ENCODE peak calls at places on chromosomes 3 and 15, in seven cellular contexts. Q is OCI-LY7, G is GM23338, D is neural progenitor cell, Z is HCT116, X is GM23248, A is PC-3. S is an unnamed sample.
A peak's percentile ranks its signal among the peaks of the same experiment; 100 is the strongest.

GRCh38 chr3:3629911-3630310 is 169.3 kb upstream of the LRRN1 start:
- DNase-seq in G (no peak), Q (no peak), Z (no peak), D (no peak), A (no peak), X (no peak), S (no peak)

GRCh38 chr3:129469026-129469425 is 29.0 kb downstream of the IFT122 start:
- DNase-seq in D (no peak), Z (no peak), Q (no peak), X (no peak), A (no peak), G (no peak), S (no peak)

GRCh38 chr3:10766049-10766705 is 49.9 kb upstream of the SLC6A11 start:
- DNase-seq in D (no peak), Z (no peak), A (no peak), G (no peak), Q (no peak), X (no peak), S (no peak)

GRCh38 chr3:58191361-58191991 is 19.3 kb downstream of the DNASE1L3 start:
- DNase-seq in Q (no peak), D (no peak), X (no peak), A (no peak), Z (no peak), G (no peak), S (no peak)

GRCh38 chr15:52635908-52636307 is 43.3 kb downstream of the ATOSA start:
- DNase-seq in A (no peak), D (no peak), X (no peak), Q (no peak), Z (no peak), G (no peak), S (no peak)

GRCh38 chr3:46850468-46850780 is 12.8 kb downstream of the MYL3 start:
- DNase-seq in D (no peak), A (no peak), X (no peak), G (no peak), Z (no peak), Q (no peak), S (no peak)

GRCh38 chr3:23686535-23686934 is 119.2 kb upstream of the UBE2E1 start:
- DNase-seq in X (no peak), G (no peak), D (no peak), Q (no peak), A (no peak), Z (no peak), S (no peak)

GRCh38 chr15:52011711-52012144 is 7.3 kb upstream of the MAPK6 start:
- DNase-seq in Q (no peak), D (peak; percentile 44), G (no peak), A (no peak), Z (no peak), X (no peak), S (no peak)

DNA sequence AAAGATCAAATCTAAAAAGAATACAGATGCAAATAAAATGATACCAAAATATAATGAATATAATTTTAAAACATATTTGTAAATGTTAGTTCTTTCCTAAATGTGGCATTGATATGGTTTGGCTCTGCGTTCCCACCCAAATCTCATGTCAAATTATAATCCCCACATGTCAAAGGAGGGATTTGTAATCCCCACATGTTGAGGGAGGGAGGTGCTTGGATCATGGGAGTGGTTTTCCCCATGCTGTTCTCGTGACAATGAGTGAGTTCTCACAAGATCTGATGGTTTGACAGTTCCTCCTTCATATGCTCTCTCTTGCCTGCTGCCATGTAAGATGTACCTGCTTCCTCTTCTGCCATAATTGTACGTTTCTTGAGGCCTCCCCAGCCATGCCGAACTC is 12.1 kb downstream of the CGGBP1 start:
- DNase-seq in X (no peak), Z (no peak), A (no peak), Q (no peak), D (no peak), G (no peak), S (no peak)
- TF ChIP-seq EZH2phosphoT487 in X (no peak), Z (no peak), A (no peak), Q (no peak), D (no peak), G (no peak), S (no peak)

GRCh38 chr3:171297951-171298350 is 162.3 kb downstream of the TNIK start:
- DNase-seq in A (no peak), Z (no peak), X (no peak), D (no peak), G (no peak), Q (no peak), S (no peak)

GRCh38 chr3:171301002-171301401 is 159.2 kb downstream of the TNIK start:
- DNase-seq in D (no peak), Q (no peak), Z (no peak), G (no peak), A (no peak), X (no peak), S (no peak)

GRCh38 chr3:171295502-171296373 is 164.5 kb downstream of the TNIK start:
- DNase-seq in A (no peak), G (no peak), Z (no peak), Q (no peak), D (peak; percentile 4), X (no peak), S (no peak)

GRCh38 chr3:171293142-171293782 is 166.9 kb downstream of the TNIK start:
- DNase-seq in G (no peak), D (no peak), X (no peak), A (no peak), Z (no peak), Q (no peak), S (no peak)

GRCh38 chr3:171297228-171297627 is 163.0 kb downstream of the TNIK start:
- DNase-seq in G (no peak), Z (no peak), A (no peak), D (no peak), Q (no peak), X (no peak), S (no peak)
- H3K4me1 ChIP-seq in G (peaks cover 11% of the 10 kb centered on the region), Z (peaks cover 20% of the 10 kb centered on the region), A (no peaks in the 10 kb centered on the region), D (peaks cover 9% of the 10 kb centered on the region), Q (no peaks in the 10 kb centered on the region), X (no peaks in the 10 kb centered on the region), S (no peaks in the 10 kb centered on the region)

GRCh38 chr3:175433026-175433668 is 574.0 kb downstream of the NAALADL2 start:
- DNase-seq in G (no peak), Q (no peak), X (peak; percentile 87), Z (no peak), D (no peak), A (peak; percentile 35), S (no peak)
- TF ChIP-seq EZH2phosphoT487 in G (no peak), Q (no peak), X (no peak), Z (no peak), D (no peak), A (no peak), S (no peak)

DNA sequence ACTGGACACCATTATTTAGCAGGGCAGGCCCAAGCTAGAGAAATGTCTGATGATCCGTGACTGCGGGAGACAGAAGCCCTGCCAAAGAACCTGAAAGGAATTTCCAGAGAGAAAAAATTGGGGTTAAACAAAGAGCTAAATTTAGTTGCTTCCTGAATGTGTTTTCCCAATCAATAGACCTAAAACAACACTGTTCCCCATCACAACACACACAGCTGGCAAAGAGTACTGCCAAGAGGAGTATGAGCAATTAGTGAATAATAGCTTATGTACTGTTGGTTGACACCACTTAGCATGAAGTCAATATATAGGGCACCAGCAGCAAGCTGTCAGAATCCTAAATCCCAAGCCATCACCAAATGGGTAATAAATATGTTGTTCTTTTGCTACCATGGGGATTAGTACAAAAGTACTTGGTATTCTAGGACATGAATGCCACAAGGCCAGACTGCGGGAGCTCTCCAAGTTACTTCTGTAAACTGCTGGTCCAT is 35.7 kb downstream of the CLK3 start:
- DNase-seq in G (no peak), Q (no peak), D (no peak), Z (no peak), X (peak; percentile 37), A (no peak), S (no peak)
- H3K4me1 ChIP-seq in G (no peaks in the 10 kb centered on the region), Q (no peaks in the 10 kb centered on the region), D (no peaks in the 10 kb centered on the region), Z (peaks cover 13% of the 10 kb centered on the region), X (peaks cover 16% of the 10 kb centered on the region), A (peaks cover 10% of the 10 kb centered on the region), S (no peaks in the 10 kb centered on the region)

GRCh38 chr3:38561746-38562466 is 65.8 kb downstream of the EXOG start:
- DNase-seq in Z (no peak), X (no peak), G (no peak), A (no peak), D (no peak), Q (no peak), S (no peak)
- TF ChIP-seq EZH2phosphoT487 in Z (no peak), X (no peak), G (no peak), A (no peak), D (no peak), Q (no peak), S (no peak)

DNA sequence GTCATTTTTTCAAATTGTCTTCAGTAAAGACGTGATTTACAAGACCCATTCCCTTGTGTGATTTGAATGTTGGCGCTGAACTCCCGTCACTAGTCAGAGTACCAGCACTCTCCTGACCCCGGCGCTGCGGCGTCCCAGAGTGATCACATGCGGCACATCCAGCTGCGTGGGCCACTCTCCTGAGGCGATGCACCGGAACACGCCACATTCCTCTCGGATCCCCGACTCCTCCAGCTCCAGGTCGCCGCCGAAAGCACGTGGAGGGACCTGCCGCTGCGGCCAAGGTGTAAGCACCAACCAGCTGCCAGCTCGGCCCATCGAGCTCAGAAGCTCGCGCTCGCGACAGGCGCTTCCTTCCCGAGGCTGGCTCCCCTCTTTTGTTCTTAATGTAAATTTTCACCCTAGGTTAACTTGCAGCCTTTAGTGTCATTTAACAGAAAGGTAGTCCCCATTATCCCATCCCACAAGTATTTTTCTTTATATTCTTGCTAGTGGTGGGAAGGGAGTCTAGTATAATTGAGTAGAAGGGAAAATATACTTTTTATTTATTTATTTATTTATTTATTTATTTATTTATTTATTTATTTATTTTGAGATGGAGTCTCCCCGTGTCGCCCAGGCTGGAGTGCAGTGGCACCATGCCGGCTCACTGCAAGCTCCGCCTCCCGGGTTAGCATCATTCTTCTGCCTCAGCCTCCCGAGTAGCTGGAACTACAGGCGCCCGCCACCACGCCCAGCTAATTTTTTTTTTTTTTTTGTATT is 61.7 kb upstream of the VGLL3 start:
- DNase-seq in D (peak; percentile 2), G (peak; percentile 66), X (no peak), A (no peak), Z (no peak), Q (no peak), S (no peak)
- H3K4me1 ChIP-seq in D (no peaks in the 10 kb centered on the region), G (no peaks in the 10 kb centered on the region), X (peaks cover 5% of the 10 kb centered on the region), A (peaks cover 9% of the 10 kb centered on the region), Z (no peaks in the 10 kb centered on the region), Q (no peaks in the 10 kb centered on the region), S (no peaks in the 10 kb centered on the region)

DNA sequence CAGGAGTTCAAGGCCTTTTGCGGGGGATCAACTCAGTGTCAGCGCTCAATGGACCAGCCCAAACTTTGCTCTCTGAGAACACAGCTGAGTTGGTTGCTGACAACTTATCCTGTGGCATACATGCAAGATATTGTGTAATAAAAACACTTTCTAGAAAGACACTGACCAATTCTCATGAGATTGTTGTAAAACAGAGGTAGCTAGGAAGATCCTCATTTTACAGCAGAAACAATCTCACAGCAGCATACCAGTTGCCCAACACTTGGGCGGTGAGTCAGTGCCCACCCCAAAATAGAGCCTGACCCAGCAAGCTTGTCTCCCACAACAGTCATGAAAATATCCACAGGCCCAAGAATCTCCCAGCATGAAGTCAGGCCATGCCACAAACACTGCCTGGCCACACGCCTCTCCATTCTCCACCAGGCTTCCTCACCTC is 18.2 kb downstream of the KLHL6 start:
- DNase-seq in Q (no peak), D (no peak), Z (no peak), G (no peak), X (peak; percentile 90), A (no peak), S (no peak)
- TF ChIP-seq EZH2phosphoT487 in Q (no peak), D (no peak), Z (no peak), G (no peak), X (no peak), A (no peak), S (no peak)

S was measured in MM.1S.